ENCODE peak calls at places on chromosomes 3 and 15, in six cellular contexts. U is GM23248, J is HCT116, G is trophoblast cell, O is fibroblast of lung, I is neuronal stem cell. Z is an unnamed sample.

GRCh38 chr3:122563717-122564025 is 429 bp downstream of the PARP9 start:
- DNase-seq in U (peak), J (no peak), G (peak), O (peak), I (no peak), Z (no peak)

GRCh38 chr3:121018917-121019321 is 110.9 kb downstream of the STXBP5L start:
- DNase-seq in U (no peak), J (no peak), G (no peak), O (no peak), I (no peak), Z (peak)

GRCh38 chr3:55505776-55506175 is 18.7 kb upstream of the WNT5A start:
- DNase-seq in U (no peak), J (no peak), G (no peak), O (no peak), I (no peak), Z (no peak)

GRCh38 chr3:195455789-195456188 is 13.0 kb upstream of the ACAP2 start:
- DNase-seq in U (no peak), J (no peak), G (no peak), O (no peak), I (no peak), Z (no peak)

GRCh38 chr3:49656541-49657112 is 17.5 kb upstream of the APEH start:
- DNase-seq in U (peak), J (no peak), G (peak), O (no peak), I (no peak), Z (no peak)

GRCh38 chr15:90184119-90184785 is 16.9 kb upstream of the SEMA4B start:
- DNase-seq in U (peak), J (peak), G (peak), O (peak), I (no peak), Z (peak)

GRCh38 chr3:13881536-13882410 is 1.9 kb upstream of the WNT7A start:
- DNase-seq in U (no peak), J (no peak), G (no peak), O (no peak), I (no peak), Z (no peak)

GRCh38 chr15:70761046-70761445 is 2.3 kb downstream of the UACA start:
- DNase-seq in U (no peak), J (no peak), G (no peak), O (no peak), I (no peak), Z (no peak)

GRCh38 chr15:99454941-99455795 is 110.6 kb upstream of the MEF2A start:
- DNase-seq in U (peak), J (peak), G (peak), O (peak), I (no peak), Z (peak)

GRCh38 chr15:77466521-77466920 is 45.8 kb downstream of the HMG20A start:
- DNase-seq in U (no peak), J (no peak), G (no peak), O (no peak), I (no peak), Z (no peak)

GRCh38 chr15:77380033-77380432 is 39.9 kb downstream of the PEAK1 start:
- DNase-seq in U (no peak), J (no peak), G (no peak), O (no peak), I (no peak), Z (no peak)

GRCh38 chr3:23106641-23107040 is 96.5 kb upstream of the UBE2E2 start:
- DNase-seq in U (no peak), J (no peak), G (no peak), O (no peak), I (peak), Z (no peak)

GRCh38 chr3:27639271-27639670 is 82.9 kb downstream of the EOMES start:
- DNase-seq in U (no peak), J (no peak), G (no peak), O (no peak), I (no peak), Z (no peak)

GRCh38 chr3:184498986-184499606 is 62.5 kb upstream of the EPHB3 start:
- DNase-seq in U (no peak), J (no peak), G (no peak), O (no peak), I (no peak), Z (no peak)

GRCh38 chr3:97138914-97139541 is 324.6 kb downstream of the EPHA6 start:
- DNase-seq in U (no peak), J (no peak), G (no peak), O (no peak), I (no peak), Z (peak)

GRCh38 chr3:58484049-58484721 is 7.7 kb upstream of the KCTD6 start:
- DNase-seq in U (no peak), J (no peak), G (no peak), O (no peak), I (no peak), Z (no peak)

GRCh38 chr3:108862865-108863798 is 40.5 kb downstream of the TRAT1 start:
- DNase-seq in U (peak), J (peak), G (no peak), O (peak), I (no peak), Z (peak)

GRCh38 chr3:180036678-180037455 is at the start of gene PEX5L:
- DNase-seq in U (peak), J (no peak), G (peak), O (peak), I (peak), Z (peak)
- H3K9ac ChIP-seq in U (no peak), J (no peak), G (no peak), O (no peak), I (peak), Z (peak)

GRCh38 chr3:132347095-132347494 is 29.9 kb downstream of the ACP3 start:
- DNase-seq in U (peak), J (no peak), G (peak), O (peak), I (no peak), Z (peak)
- H3K9ac ChIP-seq in U (peak), J (no peak), G (no peak), O (no peak), I (no peak), Z (no peak)

GRCh38 chr15:67885848-67886247 is 46.0 kb upstream of the RNU6-1 start:
- DNase-seq in U (no peak), J (no peak), G (no peak), O (no peak), I (no peak), Z (no peak)
- H3K9ac ChIP-seq in U (no peak), J (no peak), G (no peak), O (no peak), I (no peak), Z (no peak)

GRCh38 chr3:52046914-52047239 is 9.5 kb downstream of the DUSP7 start:
- DNase-seq in U (no peak), J (no peak), G (no peak), O (no peak), I (no peak), Z (no peak)
- H3K9ac ChIP-seq in U (peak), J (peak), G (no peak), O (peak), I (no peak), Z (peak)

GRCh38 chr3:123655400-123655799 is 70.5 kb upstream of the HACD2 start:
- DNase-seq in U (no peak), J (no peak), G (no peak), O (no peak), I (no peak), Z (no peak)

GRCh38 chr3:123651449-123652345 is 66.8 kb upstream of the HACD2 start:
- DNase-seq in U (peak), J (no peak), G (no peak), O (no peak), I (no peak), Z (no peak)

GRCh38 chr3:123648696-123649405 is 64.0 kb upstream of the HACD2 start:
- DNase-seq in U (no peak), J (no peak), G (peak), O (no peak), I (no peak), Z (no peak)

GRCh38 chr3:123650101-123650500 is 65.2 kb upstream of the HACD2 start:
- DNase-seq in U (no peak), J (no peak), G (no peak), O (no peak), I (no peak), Z (no peak)

GRCh38 chr3:123652346-123652984 is 67.6 kb upstream of the HACD2 start:
- DNase-seq in U (peak), J (peak), G (peak), O (peak), I (peak), Z (peak)
- H3K9ac ChIP-seq in U (peak), J (no peak), G (no peak), O (no peak), I (peak), Z (no peak)

DNA sequence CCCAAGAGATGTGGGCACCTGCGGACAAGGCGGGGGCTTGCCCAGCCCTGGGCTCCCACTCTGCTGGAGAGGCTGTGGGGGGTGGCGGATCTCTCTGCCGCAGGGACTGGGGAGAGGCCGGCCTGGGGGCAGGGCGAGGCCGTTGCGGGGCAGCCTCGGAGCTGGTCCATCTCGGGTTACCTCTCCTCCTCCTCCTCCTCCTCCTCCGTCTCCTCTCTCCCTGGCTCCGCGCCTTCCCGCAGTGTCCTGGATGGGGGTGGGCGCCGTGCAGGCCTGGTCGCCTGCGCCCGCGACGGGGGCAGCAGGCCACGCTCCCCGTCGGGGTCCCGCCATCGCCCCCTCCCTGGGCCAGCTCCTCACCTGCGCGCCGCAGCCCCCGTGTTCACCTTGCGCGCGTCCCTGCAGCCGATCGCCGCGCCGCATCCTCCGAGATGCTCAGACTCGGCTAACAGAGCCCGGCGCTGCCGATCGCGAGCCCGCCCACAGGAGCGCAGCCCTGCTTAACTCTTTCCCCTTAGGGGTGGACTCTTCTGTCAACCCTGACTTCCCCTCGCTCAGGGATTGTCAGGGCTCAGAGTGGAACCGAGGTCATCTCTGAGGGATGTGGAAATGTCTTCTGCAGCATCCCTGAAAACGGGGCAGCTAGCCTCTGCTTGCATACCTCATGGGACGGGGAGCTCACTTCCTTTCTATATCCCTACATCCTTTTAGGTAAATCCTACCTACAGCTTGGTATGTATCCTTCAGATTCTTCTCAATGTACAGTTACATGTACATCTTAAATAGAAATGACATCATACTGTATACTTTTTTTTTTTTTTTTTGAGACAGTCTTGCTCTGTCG is at the start of gene PRRT3:
- DNase-seq in U (peak), J (no peak), G (peak), O (peak), I (peak), Z (peak)
- H3K9ac ChIP-seq in U (peak), J (no peak), G (no peak), O (no peak), I (peak), Z (no peak)

GRCh38 chr15:64842099-64842940 is 605 bp downstream of the PLEKHO2 start:
- DNase-seq in U (peak), J (no peak), G (peak), O (peak), I (no peak), Z (peak)

GRCh38 chr15:64842986-64843561 is 1.4 kb downstream of the PLEKHO2 start:
- DNase-seq in U (peak), J (no peak), G (peak), O (peak), I (no peak), Z (no peak)

GRCh38 chr15:64844576-64845140 is 2.9 kb downstream of the PLEKHO2 start:
- DNase-seq in U (peak), J (no peak), G (no peak), O (no peak), I (no peak), Z (no peak)

GRCh38 chr15:64843996-64844395 is 2.3 kb downstream of the PLEKHO2 start:
- DNase-seq in U (no peak), J (no peak), G (no peak), O (no peak), I (no peak), Z (no peak)

GRCh38 chr15:64841258-64842098 is at the start of gene PLEKHO2:
- DNase-seq in U (peak), J (peak), G (peak), O (peak), I (peak), Z (peak)
- H3K9ac ChIP-seq in U (peak), J (peak), G (peak), O (peak), I (peak), Z (peak)

DNA sequence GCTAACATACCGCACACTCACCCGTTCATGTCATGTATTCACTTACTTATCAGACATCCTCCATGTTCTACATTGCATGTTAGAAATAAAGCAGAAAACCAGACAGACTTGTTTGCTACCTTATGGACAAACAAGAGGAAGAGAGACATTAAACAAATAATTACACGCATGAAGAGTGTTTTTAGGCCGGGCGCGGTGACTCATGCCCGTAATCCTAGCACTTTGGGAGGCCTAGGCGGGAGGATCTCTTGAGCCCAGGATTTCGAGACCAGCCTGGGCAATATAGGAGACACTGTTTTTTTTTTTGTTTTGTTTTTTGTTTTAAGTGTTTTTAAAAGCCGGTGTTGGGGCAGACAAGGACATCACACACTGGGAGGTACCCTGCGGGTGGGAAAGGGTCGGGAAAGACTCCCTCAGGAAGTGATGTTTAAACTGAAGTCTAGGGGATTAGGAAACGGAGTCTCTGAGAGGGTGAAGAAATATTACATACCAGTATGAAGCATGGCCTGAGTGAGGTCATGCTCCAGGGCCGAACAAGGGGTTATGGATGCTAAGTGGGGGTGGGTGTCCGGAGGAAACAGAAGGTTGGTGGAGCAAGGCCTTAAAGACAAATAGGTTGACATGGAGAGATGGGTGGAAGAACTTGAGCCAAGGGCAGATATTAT is 2.1 kb upstream of the USP3 start:
- DNase-seq in U (peak), J (no peak), G (peak), O (no peak), I (no peak), Z (no peak)
- H3K9ac ChIP-seq in U (peak), J (peak), G (no peak), O (no peak), I (no peak), Z (peak)

DNA sequence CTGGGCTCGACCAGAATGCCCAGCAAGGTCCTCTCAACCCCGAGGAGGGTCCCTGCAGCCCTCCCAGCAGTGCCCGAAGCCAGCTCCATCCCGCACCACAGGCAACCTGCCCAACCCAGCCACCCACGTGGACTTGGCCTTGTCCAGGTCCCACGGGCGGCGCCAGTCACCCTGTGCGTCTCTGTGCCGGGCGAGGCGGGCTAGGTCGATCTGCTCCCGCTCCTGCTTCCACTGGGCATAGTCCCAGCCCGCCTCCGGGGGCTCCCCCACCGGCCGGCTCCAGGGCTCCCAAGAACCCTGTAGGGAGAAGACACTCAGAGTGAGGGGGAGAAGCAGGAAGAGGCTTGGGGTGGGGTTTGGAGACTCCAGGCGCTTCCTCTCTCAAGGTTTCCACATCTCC is 3.1 kb downstream of the CCDC9B start:
- DNase-seq in U (no peak), J (no peak), G (no peak), O (no peak), I (no peak), Z (no peak)
- H3K9ac ChIP-seq in U (peak), J (peak), G (no peak), O (no peak), I (peak), Z (peak)